ENCODE peak calls at places on chromosome 13, in ten cellular contexts. P, K, A, T, L, C, D, I, V and N are unnamed samples.

GRCh38 chr13:105050696-105051095 is 1484.8 kb downstream of the EFNB2 start:
- DNase-seq in P (no peak), K (peak; percentile 2), A (no peak), T (no peak), L (peak; percentile 4), C (no peak), D (no peak), I (no peak), V (no peak), N (no peak)

GRCh38 chr13:33710924-33711323 is 107.0 kb upstream of the RFC3 start:
- DNase-seq in P (peak; percentile 45), K (no peak), A (no peak), T (no peak), L (no peak), C (no peak), D (no peak), I (no peak), V (no peak), N (no peak)

GRCh38 chr13:113627136-113627535 is 30.9 kb downstream of the ATP4B start:
- DNase-seq in P (no peak), K (no peak), A (no peak), T (peak; percentile 58), L (no peak), C (peak; percentile 40), D (no peak), I (no peak), V (no peak), N (no peak)

GRCh38 chr13:26679411-26679810 is 81.2 kb downstream of the GPR12 start:
- DNase-seq in P (no peak), K (no peak), A (no peak), T (no peak), L (peak; percentile 81), C (no peak), D (peak; percentile 61), I (no peak), V (no peak), N (no peak)

GRCh38 chr13:112693831-112694497 is 4.1 kb downstream of the ATP11A start:
- DNase-seq in P (no peak), K (peak; percentile 35), A (no peak), T (no peak), L (peak; percentile 90), C (peak; percentile 70), D (peak; percentile 68), I (no peak), V (peak; percentile 25), N (no peak)

GRCh38 chr13:103839460-103839859 is 773.2 kb upstream of the SLC10A2 start:
- DNase-seq in P (no peak), K (no peak), A (no peak), T (no peak), L (no peak), C (no peak), D (no peak), I (no peak), V (no peak), N (no peak)

GRCh38 chr13:59112375-59112774 is 1051.4 kb downstream of the DIAPH3 start:
- DNase-seq in P (no peak), K (peak; percentile 87), A (no peak), T (no peak), L (peak; percentile 99), C (no peak), D (peak; percentile 99), I (peak; percentile 2), V (peak; percentile 75), N (no peak)

GRCh38 chr13:25930655-25931054 is 121.2 kb downstream of the SHISA2 start:
- DNase-seq in P (no peak), K (no peak), A (no peak), T (no peak), L (no peak), C (no peak), D (no peak), I (no peak), V (no peak), N (no peak)

GRCh38 chr13:25281193-25281936 is 5.9 kb downstream of the MTMR6 start:
- DNase-seq in P (peak; percentile 24), K (no peak), A (no peak), T (no peak), L (peak; percentile 3), C (no peak), D (no peak), I (no peak), V (no peak), N (peak; percentile 35)

GRCh38 chr13:79782541-79783216 is 301.7 kb downstream of the NDFIP2 start:
- DNase-seq in P (no peak), K (no peak), A (no peak), T (peak; percentile 57), L (peak; percentile 77), C (peak; percentile 75), D (peak; percentile 74), I (peak; percentile 70), V (no peak), N (no peak)

GRCh38 chr13:37360556-37360955 is 238.0 kb downstream of the POSTN start:
- DNase-seq in P (no peak), K (no peak), A (no peak), T (no peak), L (peak; percentile 46), C (no peak), D (peak; percentile 7), I (no peak), V (no peak), N (no peak)

GRCh38 chr13:63107163-63107935 is 1691.7 kb upstream of the PCDH20 start:
- DNase-seq in P (no peak), K (peak; percentile 10), A (no peak), T (no peak), L (peak; percentile 71), C (no peak), D (peak; percentile 35), I (no peak), V (no peak), N (no peak)

GRCh38 chr13:45861352-45861751 is 9.8 kb upstream of the SIAH3 start:
- DNase-seq in P (no peak), K (peak; percentile 30), A (no peak), T (no peak), L (peak; percentile 18), C (no peak), D (no peak), I (no peak), V (no peak), N (no peak)

GRCh38 chr13:33014291-33014690 is 1.9 kb upstream of the KL start:
- DNase-seq in P (no peak), K (no peak), A (no peak), T (no peak), L (no peak), C (no peak), D (no peak), I (no peak), V (no peak), N (no peak)

GRCh38 chr13:96984061-96984508 is 10.2 kb downstream of the OXGR1 start:
- DNase-seq in P (no peak), K (no peak), A (no peak), T (peak; percentile 21), L (no peak), C (peak; percentile 67), D (no peak), I (no peak), V (no peak), N (peak; percentile 7)
- TF ChIP-seq CTCF in P (peak; percentile 50), K (no peak), A (no peak), T (peak; percentile 45), L (no peak), C (peak; percentile 29), D (no peak), I (peak; percentile 63), V (no peak), N (no peak)

DNA sequence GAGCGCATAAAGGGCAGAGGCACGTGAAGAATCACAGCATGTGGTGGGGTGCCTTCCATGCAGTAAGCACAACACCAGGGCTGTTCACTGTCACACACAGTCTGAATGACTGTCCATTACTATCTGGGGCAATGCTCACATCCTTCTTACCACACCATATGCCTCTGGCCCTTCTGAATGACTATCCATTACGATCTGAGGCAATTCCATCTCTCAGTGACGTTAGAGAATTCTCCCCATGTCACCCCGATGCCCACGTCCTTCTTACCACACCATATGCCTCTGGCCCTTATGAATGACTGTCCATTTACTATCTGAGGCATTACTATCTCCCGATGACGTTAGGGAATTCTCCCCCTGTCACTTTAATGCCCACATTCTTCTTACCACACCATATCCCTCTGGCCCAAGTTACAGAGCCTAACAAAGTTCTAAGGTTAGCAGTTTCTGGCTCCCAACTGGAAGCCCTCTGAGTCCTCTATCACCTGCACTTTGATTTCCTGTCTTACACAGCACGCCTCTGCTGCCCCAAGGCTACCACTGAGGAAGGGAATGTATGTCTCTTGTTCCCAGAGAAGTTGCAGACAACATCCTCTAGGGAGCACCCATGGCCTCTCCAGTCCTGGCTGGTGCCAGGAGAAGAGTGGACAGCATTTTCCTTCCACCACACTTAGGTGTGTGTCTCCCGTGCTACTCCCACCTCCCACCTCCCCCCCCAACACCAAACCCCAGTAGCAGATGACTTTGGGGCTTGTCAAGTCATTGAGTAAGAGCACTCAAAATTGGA is 154.8 kb downstream of the COG6 start:
- DNase-seq in P (no peak), K (peak; percentile 29), A (no peak), T (no peak), L (no peak), C (no peak), D (no peak), I (no peak), V (no peak), N (no peak)
- TF ChIP-seq CTCF in P (no peak), K (no peak), A (no peak), T (no peak), L (no peak), C (no peak), D (no peak), I (no peak), V (no peak), N (no peak)

GRCh38 chr13:70571221-70571620 is 463.0 kb upstream of the KLHL1 start:
- DNase-seq in P (no peak), K (no peak), A (no peak), T (no peak), L (no peak), C (no peak), D (no peak), I (no peak), V (no peak), N (no peak)

DNA sequence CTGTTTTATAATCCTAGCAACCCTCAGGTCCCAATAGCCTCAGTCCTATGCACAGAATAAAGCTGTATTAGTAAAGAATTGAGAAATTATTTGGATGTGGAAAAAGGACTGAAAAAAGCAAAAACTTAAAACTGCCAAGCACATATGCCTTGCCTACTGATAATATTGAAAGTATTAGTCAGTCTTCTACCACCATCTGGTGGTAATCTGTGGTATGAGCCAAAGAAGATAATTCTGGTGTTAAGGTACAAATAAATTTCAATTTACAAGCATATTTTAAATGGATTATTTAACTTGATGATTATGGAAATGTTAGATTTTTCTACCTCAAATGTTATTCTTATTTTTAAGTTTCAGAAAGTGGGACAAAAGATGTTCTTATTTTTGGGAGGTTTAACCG is 460.3 kb upstream of the KLHL1 start:
- DNase-seq in P (peak; percentile 38), K (peak; percentile 54), A (no peak), T (no peak), L (peak; percentile 26), C (no peak), D (peak; percentile 66), I (peak; percentile 12), V (no peak), N (no peak)
- TF ChIP-seq CTCF in P (peak; percentile 87), K (peak; percentile 59), A (no peak), T (peak; percentile 79), L (peak; percentile 62), C (peak; percentile 51), D (no peak), I (peak; percentile 94), V (peak; percentile 29), N (peak; percentile 60)

DNA sequence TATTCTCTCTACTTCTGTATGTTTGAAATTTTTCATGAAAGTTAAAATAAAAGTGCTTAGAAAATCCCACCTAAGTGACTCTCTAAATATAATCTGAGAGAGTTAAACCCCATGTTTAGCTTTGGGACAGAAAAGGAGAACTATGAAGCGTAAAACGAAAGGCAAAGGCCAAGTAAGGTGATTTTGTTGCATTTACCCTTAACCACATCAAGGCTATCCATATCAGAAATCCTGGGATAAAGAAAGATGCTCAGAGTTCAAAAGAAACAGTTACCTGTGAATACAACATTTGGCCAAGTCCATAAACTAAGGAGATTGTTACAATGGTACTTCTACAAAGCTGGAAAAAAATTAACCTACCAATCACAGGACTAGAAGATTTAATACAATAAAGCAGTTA is 31.3 kb downstream of the UBL3 start:
- DNase-seq in P (no peak), K (no peak), A (no peak), T (no peak), L (no peak), C (no peak), D (no peak), I (no peak), V (no peak), N (no peak)
- TF ChIP-seq CTCF in P (no peak), K (no peak), A (no peak), T (no peak), L (no peak), C (no peak), D (no peak), I (no peak), V (no peak), N (no peak)